ENCODE peak calls at places on chromosomes 3 and 15, in four cellular contexts. Y is IMR-90, M is GM12878, B is K562. L is an unnamed sample.

GRCh38 chr3:34206996-34207395 is 408.6 kb downstream of the PDCD6IP start:
- DNase-seq in M (no peak), B (no peak), Y (peak), L (peak)

GRCh38 chr3:105315827-105316226 is 50.9 kb upstream of the ALCAM start:
- DNase-seq in Y (no peak), M (no peak), B (no peak), L (no peak)

GRCh38 chr3:186367631-186368030 is 5.6 kb upstream of the DGKG start:
- DNase-seq in B (no peak), Y (no peak), M (no peak), L (no peak)

GRCh38 chr3:140440446-140440845 is 237.4 kb upstream of the TRIM42 start:
- DNase-seq in M (no peak), Y (no peak), B (no peak), L (peak)

GRCh38 chr3:80676869-80677268 is 909.1 kb upstream of the ROBO1 start:
- DNase-seq in M (no peak), Y (no peak), B (no peak), L (peak)

GRCh38 chr3:172189987-172190603 is 150.7 kb downstream of the FNDC3B start:
- DNase-seq in Y (peak), B (no peak), M (no peak), L (no peak)

GRCh38 chr3:101638262-101638745 is 38.6 kb downstream of the ZBTB11 start:
- DNase-seq in M (no peak), B (peak), Y (no peak), L (no peak)

GRCh38 chr3:102125994-102126368 is 276.7 kb downstream of the NFKBIZ start:
- DNase-seq in M (no peak), B (no peak), Y (no peak), L (no peak)

GRCh38 chr15:51004103-51004536 is 90.6 kb downstream of the TNFAIP8L3 start:
- DNase-seq in Y (peak), B (peak), M (no peak), L (no peak)

GRCh38 chr3:119716998-119717397 is 14.2 kb downstream of the CFAP91 start:
- DNase-seq in M (no peak), B (no peak), Y (no peak), L (no peak)

GRCh38 chr3:171393032-171393744 is 67.0 kb downstream of the TNIK start:
- DNase-seq in Y (peak), B (no peak), M (no peak), L (peak)

GRCh38 chr3:52872245-52872644 is 25.1 kb downstream of the STIMATE start:
- DNase-seq in B (no peak), M (no peak), Y (peak), L (no peak)

GRCh38 chr3:65334045-65334665 is 646.4 kb upstream of the ADAMTS9 start:
- DNase-seq in Y (no peak), M (no peak), B (peak), L (peak)

GRCh38 chr3:72628065-72628464 is 220.2 kb downstream of the SHQ1 start:
- DNase-seq in Y (no peak), B (no peak), M (no peak), L (no peak)

GRCh38 chr3:165682734-165683133 is 154.5 kb downstream of the BCHE start:
- DNase-seq in B (no peak), Y (no peak), M (no peak), L (no peak)

GRCh38 chr3:14288833-14289451 is 110.3 kb downstream of the LSM3 start:
- DNase-seq in Y (no peak), B (no peak), M (no peak), L (no peak)

DNA sequence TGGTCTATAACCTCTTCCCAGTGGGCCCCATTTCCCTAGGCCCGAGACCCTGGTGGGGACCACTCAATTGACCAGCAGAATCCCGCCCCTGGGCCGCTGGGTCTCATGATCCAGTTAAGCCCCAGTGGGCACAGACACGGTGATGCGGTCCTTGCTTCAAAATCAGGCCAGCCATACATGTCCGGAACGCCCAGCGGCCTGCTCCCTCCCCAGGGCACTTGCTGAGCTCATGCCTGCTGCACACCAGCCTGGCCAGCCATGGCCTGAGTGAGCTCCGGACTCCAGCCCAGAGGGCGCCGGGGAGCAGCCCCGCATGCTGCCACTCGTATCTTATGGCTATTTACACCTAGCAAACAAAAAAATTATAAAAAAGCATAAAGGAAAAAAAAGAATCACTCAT is 34.4 kb upstream of the IQSEC1 start:
- DNase-seq in B (no peak), Y (no peak), M (no peak), L (no peak)
- TF ChIP-seq FOS in B (no peak), Y (no peak), M (no peak), L (no peak)

GRCh38 chr3:143686638-143687197 is 161.6 kb downstream of the SLC9A9 start:
- DNase-seq in B (no peak), Y (no peak), M (no peak), L (no peak)

DNA sequence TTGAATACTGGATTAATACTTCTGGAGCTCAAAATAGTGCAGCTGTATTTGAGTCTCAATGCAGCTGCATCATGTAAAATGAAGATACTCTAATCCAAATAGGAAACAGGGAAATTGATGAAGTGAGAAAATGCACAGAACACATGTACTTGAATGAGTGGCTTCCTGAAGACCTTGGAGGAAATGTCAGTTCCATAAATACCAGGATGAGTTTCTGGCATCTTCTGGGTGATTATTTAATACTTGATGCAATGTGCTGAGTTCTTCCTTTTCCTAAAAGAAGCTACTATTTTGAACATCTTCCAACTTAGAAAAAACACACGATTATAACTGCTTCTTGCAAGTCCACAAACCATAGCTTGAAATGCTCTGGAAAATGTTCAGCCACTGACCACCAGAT is 162.8 kb downstream of the SLC9A9 start:
- DNase-seq in B (no peak), Y (no peak), M (no peak), L (no peak)
- TF ChIP-seq CTCF in B (no peak), Y (no peak), M (no peak), L (no peak)

GRCh38 chr3:42213417-42213816 is 52.6 kb downstream of the CCK start:
- DNase-seq in Y (no peak), B (no peak), M (no peak), L (no peak)
- H3K4me2 ChIP-seq in Y (no peak), B (no peak), M (peak), L (no peak)

DNA sequence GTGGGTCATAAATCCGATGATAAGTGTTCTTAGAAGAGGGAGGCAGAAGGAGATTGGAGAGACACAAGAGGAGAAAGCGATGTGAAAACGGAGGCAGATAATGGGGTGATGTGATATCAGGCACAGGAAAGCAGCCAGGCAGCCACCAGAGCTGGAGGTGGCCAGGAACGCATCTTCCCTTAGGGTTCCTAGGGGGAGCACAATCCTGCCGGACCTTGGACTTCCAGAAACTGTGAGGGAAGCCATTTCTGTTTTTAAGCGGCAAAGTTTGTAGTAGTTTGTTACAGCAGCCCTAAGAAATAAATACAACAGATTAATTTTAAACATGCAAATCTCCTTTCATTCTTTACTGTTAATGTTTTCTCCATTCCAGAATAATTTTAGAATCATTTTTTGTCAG is 259.9 kb upstream of the TMC3 start:
- DNase-seq in B (no peak), M (no peak), Y (no peak), L (no peak)
- TF ChIP-seq FOS in B (no peak), M (no peak), Y (no peak), L (no peak)

GRCh38 chr3:137946341-137946973 is 63.5 kb upstream of the CLDN18 start:
- DNase-seq in M (no peak), B (peak), Y (peak), L (peak)
- TF ChIP-seq CTCF in M (peak), B (peak), Y (peak), L (peak)